ENCODE peak calls at places on chromosomes 2 and 18, in six cellular contexts. G is GM23338; S is epithelial cell of esophagus; U is CD8-positive, alpha-beta T cell; I is tibial artery; B is brain microvascular endothelial cell. L is an unnamed sample.

GRCh38 chr2:68994864-68995263 is 18.1 kb upstream of the ANTXR1 start:
- DNase-seq in G (no peak), B (peak), S (no peak), U (no peak), I (peak), L (peak)

GRCh38 chr2:158963036-158963435 is 5.4 kb upstream of the TANC1 start:
- DNase-seq in B (no peak), U (no peak), I (no peak), S (no peak), G (no peak), L (no peak)

GRCh38 chr2:71155846-71156245 is 25.4 kb downstream of the MPHOSPH10 start:
- DNase-seq in B (no peak), S (no peak), I (no peak), U (no peak), G (no peak), L (no peak)

GRCh38 chr2:91477731-91478672 is 2786.5 kb downstream of the RPIA start:
- DNase-seq in I (peak), U (no peak), B (no peak), S (no peak), G (peak), L (no peak)

GRCh38 chr2:9108210-9108967 is 98.2 kb upstream of the ASAP2 start:
- DNase-seq in S (no peak), B (no peak), G (no peak), U (no peak), I (no peak), L (no peak)

GRCh38 chr2:25103287-25103871 is 61.5 kb downstream of the EFR3B start:
- DNase-seq in U (no peak), B (peak), I (peak), G (no peak), S (peak), L (peak)

GRCh38 chr18:53101719-53102118 is 761.7 kb downstream of the DCC start:
- DNase-seq in S (no peak), B (no peak), G (no peak), I (no peak), U (no peak), L (no peak)

GRCh38 chr2:234453216-234453615 is 43.7 kb downstream of the ARL4C start:
- DNase-seq in I (no peak), U (peak), S (peak), G (no peak), B (no peak), L (no peak)

GRCh38 chr2:132519566-132519965 is 103.0 kb downstream of the GPR39 start:
- DNase-seq in B (no peak), S (no peak), G (no peak), U (no peak), I (no peak), L (no peak)

GRCh38 chr2:108579631-108580030 is 45.4 kb downstream of the LIMS1 start:
- DNase-seq in I (no peak), S (no peak), B (no peak), G (no peak), U (no peak), L (peak)

GRCh38 chr2:201517094-201517493 is 65.6 kb downstream of the STRADB start:
- DNase-seq in I (no peak), U (no peak), S (no peak), B (peak), G (no peak), L (no peak)

GRCh38 chr18:31302991-31303390 is 15.0 kb upstream of the DSG1 start:
- DNase-seq in I (no peak), S (peak), G (no peak), B (no peak), U (no peak), L (peak)

GRCh38 chr2:230661072-230661957 is 51.3 kb upstream of the CAB39 start:
- DNase-seq in I (no peak), B (no peak), U (peak), S (no peak), G (no peak), L (no peak)

GRCh38 chr2:219350938-219351280 is 18.4 kb upstream of the RESP18 start:
- DNase-seq in I (no peak), B (no peak), U (no peak), S (no peak), G (peak), L (no peak)

GRCh38 chr2:182070736-182071135 is 85.1 kb downstream of the PPP1R1C start:
- DNase-seq in I (no peak), G (no peak), U (no peak), S (no peak), B (no peak), L (no peak)

GRCh38 chr18:79878741-79879358 is 72.6 kb downstream of the SLC66A2 start:
- DNase-seq in U (no peak), S (no peak), G (no peak), I (peak), B (no peak), L (no peak)

GRCh38 chr2:218881744-218882462 is 1.3 kb downstream of the WNT10A start:
- DNase-seq in I (no peak), B (no peak), S (no peak), G (no peak), U (no peak), L (no peak)

GRCh38 chr18:10841203-10841602 is 308.2 kb downstream of the PIEZO2 start:
- DNase-seq in S (no peak), G (no peak), I (no peak), B (no peak), U (no peak), L (no peak)

GRCh38 chr2:98269274-98269673 is 77.0 kb upstream of the CNGA3 start:
- DNase-seq in I (no peak), G (peak), U (no peak), B (peak), S (peak), L (peak)

GRCh38 chr2:207122914-207123744 is 42.6 kb downstream of the KLF7 start:
- DNase-seq in U (peak), S (peak), B (no peak), I (no peak), G (peak), L (no peak)

GRCh38 chr18:26963292-26963691 is 97.8 kb upstream of the AQP4 start:
- DNase-seq in G (peak), S (peak), U (no peak), B (no peak), I (no peak), L (no peak)

GRCh38 chr2:236904389-236905263 is 181.1 kb upstream of the COPS8 start:
- DNase-seq in S (no peak), G (no peak), B (no peak), I (no peak), U (no peak), L (no peak)

GRCh38 chr2:238006500-238006899 is 39.7 kb downstream of the UBE2F start:
- DNase-seq in G (no peak), I (no peak), S (no peak), U (no peak), B (no peak), L (no peak)

GRCh38 chr2:129499747-129500146 is 479.7 kb upstream of the RAB6C start:
- DNase-seq in G (no peak), B (peak), S (peak), U (no peak), I (no peak), L (no peak)

GRCh38 chr2:129728251-129728972 is 251.1 kb upstream of the RAB6C start:
- DNase-seq in S (peak), G (no peak), B (no peak), U (no peak), I (no peak), L (no peak)

GRCh38 chr2:225668606-225669266 is 269.2 kb downstream of the NYAP2 start:
- DNase-seq in U (peak), G (peak), B (peak), S (peak), I (no peak), L (peak)

GRCh38 chr2:64766841-64767669 is 113.3 kb upstream of the SERTAD2 start:
- DNase-seq in S (no peak), G (no peak), I (no peak), B (no peak), U (no peak), L (peak)

GRCh38 chr2:120305296-120305695 is 40.6 kb upstream of the INHBB start:
- DNase-seq in G (peak), B (no peak), I (no peak), U (no peak), S (no peak), L (no peak)

GRCh38 chr2:28231110-28231621 is 161.5 kb upstream of the FOSL2 start:
- DNase-seq in U (no peak), G (no peak), I (no peak), S (peak), B (no peak), L (peak)

GRCh38 chr2:111068435-111069058 is 52.2 kb upstream of the BCL2L11 start:
- DNase-seq in S (peak), U (no peak), G (peak), B (no peak), I (no peak), L (no peak)

GRCh38 chr2:190432567-190433231 is 24.5 kb downstream of the MFSD6 start:
- DNase-seq in G (no peak), B (no peak), I (no peak), S (no peak), U (no peak), L (no peak)

GRCh38 chr2:20625920-20626697 is 24.8 kb downstream of the HS1BP3 start:
- DNase-seq in I (peak), S (no peak), B (peak), U (no peak), G (no peak), L (peak)

DNA sequence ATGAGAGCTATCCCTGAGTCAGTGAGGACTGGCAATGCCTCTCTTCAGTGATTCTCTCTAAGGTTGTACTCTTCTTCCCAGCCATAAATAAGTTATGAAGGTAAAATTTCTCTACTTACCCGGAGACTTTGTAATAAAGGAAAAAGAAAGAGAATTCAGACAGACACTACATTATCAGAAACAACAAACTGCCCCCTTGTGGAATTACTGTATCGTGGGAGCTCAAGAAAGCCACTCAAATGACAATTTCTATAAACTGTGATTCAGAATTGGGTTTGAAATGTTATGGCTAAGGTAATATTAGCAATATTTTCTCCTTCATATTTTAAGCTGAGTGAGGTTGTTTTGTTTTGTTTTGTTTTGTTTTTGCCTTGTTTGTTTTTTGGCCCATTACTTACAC is 155.8 kb upstream of the TANK start:
- DNase-seq in I (no peak), U (no peak), B (peak), G (peak), S (peak), L (peak)
- TF ChIP-seq CTCF in I (peak), U (peak), B (peak), G (peak), S (peak), L (peak)

GRCh38 chr2:105739944-105740734 is 4.6 kb upstream of the NCK2 start:
- DNase-seq in G (no peak), U (no peak), B (no peak), S (no peak), I (no peak), L (no peak)
- H3K4me3 ChIP-seq in G (no peak), U (no peak), B (no peak), S (no peak), I (no peak), L (no peak)

GRCh38 chr18:41373612-41374011 is 581.4 kb upstream of the PIK3C3 start:
- DNase-seq in I (no peak), G (peak), U (no peak), B (no peak), S (no peak), L (no peak)

DNA sequence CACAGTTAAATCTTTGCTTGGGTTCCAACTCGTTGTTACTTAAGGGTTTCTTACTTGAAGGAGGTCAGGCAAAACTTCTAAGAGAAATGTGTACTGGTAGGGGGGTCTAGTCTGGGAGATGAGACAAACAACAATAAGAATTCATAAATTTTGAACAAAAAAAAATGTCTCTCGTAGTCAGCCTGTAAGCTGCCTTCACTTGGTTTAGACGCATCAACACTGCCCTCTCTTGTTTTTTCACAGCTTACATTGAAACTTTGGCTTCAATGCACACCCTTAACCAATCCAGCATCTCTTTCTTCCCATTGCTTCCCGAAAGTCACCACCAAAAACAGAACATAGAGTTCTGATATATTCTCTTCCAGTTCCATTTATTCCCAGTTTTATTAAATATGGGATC is 576.4 kb upstream of the PIK3C3 start:
- DNase-seq in G (peak), B (peak), U (no peak), I (no peak), S (peak), L (peak)
- TF ChIP-seq CTCF in G (peak), B (peak), U (no peak), I (no peak), S (peak), L (peak)

DNA sequence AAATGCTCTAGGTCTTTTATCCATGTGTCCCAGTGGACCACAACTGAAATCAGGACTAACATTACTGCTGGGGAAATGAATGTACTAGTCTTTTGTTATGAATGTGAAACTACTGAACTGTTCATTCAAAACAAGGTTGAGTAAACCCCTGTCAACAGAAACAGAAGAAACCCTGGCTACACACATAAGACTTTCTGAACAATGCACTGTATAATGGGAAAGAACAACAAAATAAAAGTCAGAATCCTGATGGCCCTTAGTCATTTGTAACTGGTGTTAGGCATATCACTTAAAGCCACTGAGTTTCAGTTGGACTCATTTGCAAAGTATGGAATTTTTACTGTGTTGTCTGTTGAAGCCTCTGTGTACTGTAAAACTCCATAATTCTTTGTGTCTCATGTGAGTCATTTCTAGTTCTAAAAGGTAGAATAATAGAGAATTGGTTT is 77.0 kb upstream of the UBXN4 start:
- DNase-seq in U (no peak), S (peak), G (no peak), I (no peak), B (peak), L (peak)
- H3K4me3 ChIP-seq in U (no peak), S (no peak), G (no peak), I (no peak), B (no peak), L (no peak)

DNA sequence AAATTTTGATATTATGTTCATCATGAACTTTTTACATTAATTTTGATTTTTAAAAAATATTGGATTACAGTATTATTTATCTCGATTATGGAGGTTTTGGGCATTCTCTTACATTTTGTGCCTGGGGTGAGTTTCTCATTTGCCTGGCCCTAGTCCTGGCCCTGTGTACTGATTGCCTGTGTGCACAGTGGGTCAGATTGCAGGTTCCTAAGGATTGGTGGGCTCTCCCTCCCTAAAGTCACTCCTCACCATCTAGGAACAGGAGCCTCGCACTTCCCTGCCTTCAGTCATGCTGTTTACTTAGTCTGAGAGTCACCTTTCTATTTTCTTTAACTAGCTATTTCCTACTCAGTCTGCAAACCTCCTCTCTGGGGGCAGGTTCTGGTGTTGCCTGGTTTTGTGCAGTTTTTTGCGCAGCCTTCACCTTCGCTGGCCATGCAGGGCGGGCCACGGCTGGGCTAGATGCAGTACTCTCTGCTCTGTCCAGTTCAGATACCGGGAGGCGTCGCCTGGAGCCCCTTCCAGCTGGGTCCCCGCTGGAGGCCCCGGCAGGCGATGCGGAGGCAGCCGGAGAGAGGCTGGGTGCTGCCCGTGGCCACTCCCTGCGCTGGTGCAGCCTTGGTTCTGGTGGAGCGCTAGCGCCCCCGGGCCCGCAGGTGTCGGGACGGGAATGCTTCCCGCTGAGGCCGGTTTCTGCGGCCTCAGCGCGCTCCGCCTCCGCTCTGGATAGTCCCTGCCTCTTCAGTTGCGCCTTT is 23.3 kb upstream of the MC5R start:
- DNase-seq in S (peak), G (peak), I (peak), U (peak), B (peak), L (peak)
- TF ChIP-seq CTCF in S (peak), G (peak), I (peak), U (no peak), B (peak), L (peak)

GRCh38 chr2:51027442-51027841 is 4.5 kb downstream of the NRXN1 start:
- DNase-seq in I (no peak), U (no peak), S (no peak), B (no peak), G (no peak), L (no peak)

GRCh38 chr2:51027968-51028367 is 4.0 kb downstream of the NRXN1 start:
- DNase-seq in S (no peak), B (no peak), I (no peak), G (peak), U (no peak), L (no peak)

GRCh38 chr2:51031004-51031791 is 734 bp downstream of the NRXN1 start:
- DNase-seq in I (no peak), B (no peak), S (no peak), U (no peak), G (no peak), L (no peak)

GRCh38 chr2:51025942-51026574 is 5.9 kb downstream of the NRXN1 start:
- DNase-seq in B (no peak), S (no peak), G (no peak), U (no peak), I (no peak), L (no peak)

GRCh38 chr2:51028829-51029228 is 3.1 kb downstream of the NRXN1 start:
- DNase-seq in G (peak), S (peak), U (no peak), I (no peak), B (no peak), L (no peak)
- H3K4me3 ChIP-seq in G (no peak), S (no peak), U (no peak), I (no peak), B (no peak), L (no peak)

GRCh38 chr2:157178865-157179264 is 78.6 kb upstream of the GALNT5 start:
- DNase-seq in I (no peak), G (peak), S (no peak), U (no peak), B (no peak), L (no peak)
- TF ChIP-seq CTCF in I (no peak), G (peak), S (no peak), U (no peak), B (peak), L (peak)

GRCh38 chr2:46804794-46805193 is 110.8 kb downstream of the MCFD2 start:
- DNase-seq in I (peak), S (no peak), B (no peak), G (no peak), U (no peak), L (peak)
- H3K4me3 ChIP-seq in I (no peak), S (no peak), B (no peak), G (no peak), U (no peak), L (no peak)

DNA sequence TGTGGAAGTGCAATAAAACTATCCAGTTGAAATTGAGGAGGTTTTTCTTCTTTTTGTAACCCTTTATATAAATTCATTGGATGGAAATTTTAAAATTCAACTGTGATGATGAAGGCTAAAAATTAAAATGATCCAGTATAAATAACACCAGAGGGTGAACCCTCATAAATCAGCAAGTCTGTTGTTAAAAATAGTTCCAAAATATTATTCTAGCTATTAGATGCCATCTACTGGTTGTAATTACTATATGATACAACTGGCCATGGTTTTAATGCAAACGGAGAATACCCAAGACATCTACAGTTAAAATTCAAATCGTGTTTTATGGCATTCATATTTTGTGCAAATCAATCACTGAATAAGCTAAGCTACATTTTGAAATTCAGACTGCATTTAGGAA is 53.8 kb downstream of the TMEM200C start:
- DNase-seq in S (no peak), U (no peak), I (no peak), G (no peak), B (no peak), L (no peak)
- TF ChIP-seq CTCF in S (no peak), U (no peak), I (no peak), G (no peak), B (no peak), L (no peak)

L was measured in fibroblast of mammary gland.